ENCODE peak calls at places on chromosome 18, in five cellular contexts. V is NCI-H2081, L is T-cell, Y is PC-3, H is neural crest cell. M is an unnamed sample.

GRCh38 chr18:77101410-77102245 is 31.0 kb downstream of the MBP start:
- DNase-seq in V (no peak), Y (peak), H (no peak), L (no peak), M (peak)

GRCh38 chr18:69947361-69948106 is at the start of gene CD226:
- DNase-seq in H (no peak), L (peak), V (no peak), Y (no peak), M (no peak)

GRCh38 chr18:7812431-7813063 is 245.4 kb downstream of the PTPRM start:
- DNase-seq in L (no peak), H (no peak), Y (peak), V (no peak), M (peak)

GRCh38 chr18:5451871-5452270 is 91.9 kb downstream of the EPB41L3 start:
- DNase-seq in L (no peak), H (no peak), V (no peak), Y (no peak), M (no peak)

GRCh38 chr18:59050661-59051057 is 89.0 kb upstream of the SEC11C start:
- DNase-seq in V (no peak), L (no peak), H (no peak), Y (no peak), M (no peak)

GRCh38 chr18:76460482-76460881 is 34.6 kb downstream of the ZNF516 start:
- DNase-seq in Y (no peak), L (no peak), V (no peak), H (no peak), M (no peak)

GRCh38 chr18:32355896-32356295 is 114.8 kb downstream of the GAREM1 start:
- DNase-seq in V (no peak), Y (no peak), H (no peak), L (no peak), M (peak)

GRCh38 chr18:48933578-48934399 is 17.0 kb downstream of the SMAD7 start:
- DNase-seq in L (no peak), Y (no peak), H (no peak), V (no peak), M (peak)

GRCh38 chr18:61949946-61950345 is 57.1 kb upstream of the RNF152 start:
- DNase-seq in H (no peak), Y (no peak), V (no peak), L (no peak), M (peak)

GRCh38 chr18:61643884-61644647 is 248.7 kb downstream of the RNF152 start:
- DNase-seq in Y (no peak), L (no peak), V (no peak), H (no peak), M (no peak)

M was measured in mammary epithelial cell.